ENCODE peak calls at places on chromosomes 7 and 10, in seven cellular contexts. Z is K562, I is SK-N-SH, O is HepG2, P is GM12878, R is GM12892, J is H1. U is an unnamed sample.

GRCh38 chr7:46940178-46940577 is 641.7 kb downstream of the TNS3 start:
- DNase-seq in I (no peak), Z (no peak), O (no peak), P (no peak), J (no peak), R (no peak), U (no peak)

GRCh38 chr10:110395350-110396283 is 90.9 kb upstream of the SMNDC1 start:
- DNase-seq in I (no peak), O (peak; percentile 64), J (no peak), R (peak; percentile 51), Z (peak; percentile 27), P (peak; percentile 91), U (no peak)

GRCh38 chr7:138243430-138243829 is 167.2 kb downstream of the AKR1D1 start:
- DNase-seq in J (peak; percentile 57), R (no peak), O (peak; percentile 50), P (no peak), Z (peak; percentile 91), I (no peak), U (no peak)

GRCh38 chr10:51895209-51895608 is 195.8 kb upstream of the CSTF2T start:
- DNase-seq in R (no peak), I (no peak), Z (no peak), J (no peak), O (no peak), P (no peak), U (no peak)

GRCh38 chr10:52442576-52442975 is 128.5 kb downstream of the DKK1 start:
- DNase-seq in P (no peak), O (no peak), Z (no peak), R (no peak), I (no peak), J (no peak), U (no peak)

GRCh38 chr7:112757337-112757736 is 32.9 kb downstream of the TMEM168 start:
- DNase-seq in R (no peak), O (no peak), P (no peak), J (no peak), Z (no peak), I (no peak), U (no peak)

GRCh38 chr10:124162774-124163354 is 69.5 kb upstream of the CHST15 start:
- DNase-seq in J (no peak), Z (no peak), I (no peak), P (no peak), R (no peak), O (no peak), U (no peak)

GRCh38 chr7:47572101-47572460 is 9.8 kb downstream of the TNS3 start:
- DNase-seq in P (no peak), R (no peak), J (no peak), I (no peak), Z (no peak), O (no peak), U (no peak)

GRCh38 chr7:82156168-82156567 is 287.4 kb downstream of the CACNA2D1 start:
- DNase-seq in P (no peak), O (no peak), I (no peak), J (no peak), R (no peak), Z (no peak), U (no peak)

GRCh38 chr10:119826777-119827176 is 45.9 kb downstream of the MCMBP start:
- DNase-seq in J (no peak), O (no peak), P (no peak), R (no peak), Z (no peak), I (no peak), U (no peak)

GRCh38 chr7:41702635-41703371 is at the start of gene INHBA:
- DNase-seq in J (no peak), Z (no peak), O (no peak), I (peak; percentile 21), R (no peak), P (no peak), U (no peak)

GRCh38 chr7:111622084-111622483 is 59.8 kb upstream of the IMMP2L start:
- DNase-seq in P (no peak), Z (peak; percentile 33), J (no peak), R (no peak), O (no peak), I (no peak), U (no peak)

GRCh38 chr7:16880469-16881034 is 1.2 kb downstream of the AGR3 start:
- DNase-seq in P (no peak), I (no peak), J (no peak), O (no peak), Z (no peak), R (no peak), U (no peak)

GRCh38 chr10:129174167-129175014 is 292.6 kb upstream of the MGMT start:
- DNase-seq in J (no peak), P (no peak), O (no peak), R (no peak), Z (no peak), I (no peak), U (no peak)

GRCh38 chr10:51815723-51816122 is 116.3 kb upstream of the CSTF2T start:
- DNase-seq in R (no peak), I (no peak), P (no peak), O (no peak), Z (no peak), J (no peak), U (no peak)

GRCh38 chr10:33453081-33453850 is 118.8 kb upstream of the NRP1 start:
- DNase-seq in Z (no peak), I (no peak), J (no peak), P (no peak), O (no peak), R (no peak), U (no peak)

GRCh38 chr10:95906675-95907453 is 911 bp upstream of the CC2D2B start:
- DNase-seq in R (peak; percentile 30), J (peak; percentile 56), P (peak; percentile 25), I (peak; percentile 51), O (peak; percentile 58), Z (peak; percentile 66), U (peak; percentile 25)

GRCh38 chr7:121714559-121715303 is 158.2 kb upstream of the PTPRZ1 start:
- DNase-seq in P (no peak), R (no peak), Z (no peak), J (no peak), O (peak; percentile 92), I (no peak), U (no peak)

GRCh38 chr7:106679153-106679931 is 18.4 kb upstream of the CCDC71L start:
- DNase-seq in R (no peak), I (no peak), J (no peak), Z (peak; percentile 82), P (no peak), O (no peak), U (no peak)

GRCh38 chr7:90708841-90709317 is 112.8 kb downstream of the CDK14 start:
- DNase-seq in P (peak; percentile 67), O (peak; percentile 43), I (no peak), J (peak; percentile 60), R (no peak), Z (peak; percentile 7), U (no peak)

GRCh38 chr10:127405221-127405620 is 143.9 kb upstream of the NPS start:
- DNase-seq in R (no peak), J (no peak), Z (no peak), I (no peak), P (no peak), O (no peak), U (no peak)

GRCh38 chr10:43254881-43255643 is 11.8 kb downstream of the RASGEF1A start:
- DNase-seq in I (peak; percentile 28), Z (no peak), R (no peak), J (no peak), P (no peak), O (no peak), U (peak; percentile 11)

GRCh38 chr7:43220250-43220649 is 107.8 kb downstream of the HECW1 start:
- DNase-seq in J (no peak), R (no peak), I (no peak), O (no peak), P (no peak), Z (no peak), U (no peak)

GRCh38 chr7:50857804-50858203 is 75.1 kb upstream of the GRB10 start:
- DNase-seq in R (no peak), I (no peak), J (peak; percentile 22), Z (no peak), P (no peak), O (no peak), U (no peak)

GRCh38 chr7:160958-161725 is 31.2 kb upstream of the FAM20C start:
- DNase-seq in Z (no peak), P (no peak), J (no peak), R (no peak), O (no peak), I (peak; percentile 48), U (no peak)
- TF ChIP-seq TAF1 in Z (no peak), P (no peak), J (no peak), R (no peak), O (no peak), I (no peak), U (no peak)

DNA sequence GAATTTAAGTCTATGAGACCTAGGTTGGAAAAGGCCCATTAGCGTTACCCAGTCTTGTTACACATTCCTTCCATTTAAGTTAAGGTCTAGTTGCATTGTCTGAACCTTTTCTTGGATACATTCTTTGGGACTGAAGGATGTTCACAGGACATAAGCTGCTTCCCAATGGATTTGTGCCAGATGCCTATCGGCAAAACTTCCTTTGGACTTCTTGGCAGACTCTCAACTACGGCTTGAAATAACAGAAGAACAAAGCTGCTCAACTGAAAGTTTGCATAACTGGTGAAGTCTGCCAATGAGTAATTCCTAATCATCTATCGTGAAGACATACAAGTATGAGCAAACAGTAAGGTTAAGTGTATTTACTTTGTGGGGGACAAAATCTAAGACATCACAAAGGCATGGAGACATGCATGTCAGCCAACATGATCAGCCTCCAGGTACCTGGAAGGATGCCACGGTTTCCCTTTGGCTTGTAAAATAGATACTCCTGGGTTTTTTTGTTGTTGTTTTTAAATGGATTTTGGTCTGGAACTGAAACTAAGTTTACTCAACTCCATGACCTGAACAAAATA is 35.4 kb downstream of the MALSU1 start:
- DNase-seq in R (no peak), I (no peak), J (no peak), Z (peak; percentile 11), P (no peak), O (peak; percentile 94), U (no peak)
- TF ChIP-seq TAF1 in R (no peak), I (no peak), J (no peak), Z (no peak), P (no peak), O (no peak), U (no peak)

GRCh38 chr7:158698657-158699195 is 5.9 kb downstream of the NCAPG2 start:
- DNase-seq in R (no peak), J (no peak), O (no peak), Z (no peak), P (no peak), I (no peak), U (no peak)

GRCh38 chr7:158699341-158699740 is 5.3 kb downstream of the NCAPG2 start:
- DNase-seq in R (no peak), P (no peak), O (no peak), J (no peak), I (no peak), Z (no peak), U (no peak)

GRCh38 chr7:158694650-158695049 is 10.0 kb downstream of the NCAPG2 start:
- DNase-seq in R (no peak), P (no peak), O (no peak), Z (no peak), J (no peak), I (no peak), U (no peak)

GRCh38 chr7:158695056-158695455 is 9.5 kb downstream of the NCAPG2 start:
- DNase-seq in Z (no peak), R (no peak), I (no peak), J (no peak), O (no peak), P (no peak), U (no peak)

GRCh38 chr7:158695726-158696452 is 8.7 kb downstream of the NCAPG2 start:
- DNase-seq in O (peak; percentile 35), Z (peak; percentile 67), P (peak; percentile 28), I (peak; percentile 62), R (no peak), J (no peak), U (no peak)
- TF ChIP-seq TAF1 in O (no peak), Z (no peak), P (no peak), I (no peak), R (no peak), J (no peak), U (no peak)

GRCh38 chr10:31693499-31693898 is 235.1 kb downstream of the ARHGAP12 start:
- DNase-seq in O (no peak), I (no peak), P (no peak), R (no peak), J (no peak), Z (no peak), U (no peak)
- TF ChIP-seq TAF1 in O (no peak), I (no peak), P (no peak), R (no peak), J (no peak), Z (no peak), U (no peak)

U was measured in GM12891.